ENCODE peak calls at places on chromosomes 3 and 15, in eight cellular contexts. L is bronchial epithelial cell, P is thoracic aorta, N is transverse colon, D is astrocyte, W is cardiac fibroblast, J is tibial artery, A is Calu3. E is an unnamed sample.

GRCh38 chr3:177973241-177973840 is 562.9 kb upstream of the KCNMB2 start:
- DNase-seq in L (peak), P (no peak), N (no peak), D (peak), W (peak), J (no peak), A (peak), E (no peak)

GRCh38 chr3:106688463-106688862 is 688.8 kb upstream of the CCDC54 start:
- DNase-seq in L (peak), P (no peak), N (no peak), D (peak), W (peak), J (no peak), A (peak), E (no peak)

GRCh38 chr3:34212175-34212574 is 413.7 kb downstream of the PDCD6IP start:
- DNase-seq in L (peak), P (no peak), N (no peak), D (peak), W (peak), J (no peak), A (peak), E (no peak)

GRCh38 chr15:75198560-75199346 is 2.9 kb upstream of the C15orf39 start:
- DNase-seq in L (no peak), P (no peak), N (peak), D (no peak), W (peak), J (no peak), A (no peak), E (no peak)

GRCh38 chr3:193590088-193590856 is 2.7 kb upstream of the OPA1 start:
- DNase-seq in L (peak), P (no peak), N (no peak), D (peak), W (peak), J (no peak), A (peak), E (no peak)

GRCh38 chr15:88401972-88402656 is 65.1 kb downstream of the MRPL46 start:
- DNase-seq in L (no peak), P (no peak), N (peak), D (no peak), W (no peak), J (no peak), A (no peak), E (no peak)

GRCh38 chr15:77739591-77740378 is 107.1 kb upstream of the LINGO1 start:
- DNase-seq in L (no peak), P (no peak), N (no peak), D (no peak), W (no peak), J (no peak), A (no peak), E (no peak)

GRCh38 chr3:158109295-158109803 is 540 bp upstream of the RSRC1 start:
- DNase-seq in L (no peak), P (no peak), N (no peak), D (no peak), W (no peak), J (no peak), A (no peak), E (no peak)

GRCh38 chr15:38842991-38843610 is 278.5 kb upstream of the RASGRP1 start:
- DNase-seq in L (no peak), P (no peak), N (no peak), D (no peak), W (no peak), J (no peak), A (no peak), E (no peak)

GRCh38 chr15:81968691-81969090 is 77.1 kb downstream of the MEX3B start:
- DNase-seq in L (no peak), P (no peak), N (no peak), D (no peak), W (no peak), J (no peak), A (no peak), E (no peak)

GRCh38 chr3:61733000-61733399 is 171.6 kb downstream of the PTPRG start:
- DNase-seq in L (no peak), P (no peak), N (no peak), D (no peak), W (no peak), J (no peak), A (no peak), E (no peak)

E was measured in Panc1.